ENCODE peak calls at places on chromosomes 16 and 17, in eight cellular contexts. Q is amygdala, E is NCI-H2081, U is midbrain, K is Karpas-422, S is sciatic nerve, V is heart left ventricle, M is Peyer's patch. W is an unnamed sample.

GRCh38 chr16:57277586-57277985 is 6.9 kb downstream of the PLLP start:
- DNase-seq in Q (no peak), S (no peak), U (no peak), E (no peak), M (no peak), V (peak), K (no peak), W (no peak)

GRCh38 chr17:82014971-82015310 is 7.7 kb downstream of the CENPX start:
- DNase-seq in E (no peak), M (no peak), U (no peak), V (no peak), S (no peak), K (no peak), Q (no peak), W (no peak)

GRCh38 chr16:21336231-21336630 is 58.1 kb upstream of the CRYM start:
- DNase-seq in Q (no peak), U (no peak), M (no peak), K (no peak), S (no peak), E (no peak), V (no peak), W (no peak)

GRCh38 chr16:51146256-51146924 is 4.7 kb downstream of the SALL1 start:
- DNase-seq in U (peak), S (no peak), E (no peak), Q (no peak), K (no peak), V (no peak), M (no peak), W (no peak)

GRCh38 chr17:80937501-80938356 is 53.9 kb upstream of the CHMP6 start:
- DNase-seq in K (no peak), M (no peak), S (peak), V (no peak), Q (no peak), E (no peak), U (no peak), W (no peak)

GRCh38 chr17:60747069-60747808 is 69.6 kb downstream of the BCAS3 start:
- DNase-seq in Q (no peak), S (no peak), M (no peak), E (no peak), U (no peak), K (no peak), V (no peak), W (peak)

GRCh38 chr16:58243528-58244004 is 45.7 kb upstream of the CSNK2A2 start:
- DNase-seq in K (peak), M (peak), U (no peak), Q (no peak), V (no peak), S (no peak), E (no peak), W (no peak)

GRCh38 chr17:60522889-60523626 is 3.0 kb downstream of the APPBP2 start:
- DNase-seq in K (no peak), U (no peak), M (no peak), V (no peak), Q (no peak), S (no peak), E (no peak), W (no peak)

GRCh38 chr17:33949100-33949499 is 306.0 kb upstream of the CCL2 start:
- DNase-seq in U (no peak), M (no peak), V (no peak), E (no peak), K (no peak), Q (no peak), S (no peak), W (no peak)

GRCh38 chr17:67027031-67027628 is 17.2 kb upstream of the CACNG1 start:
- DNase-seq in Q (no peak), S (no peak), V (no peak), E (no peak), K (no peak), U (no peak), M (no peak), W (no peak)

W was measured in anterior cingulate cortex.